ENCODE peak calls at places on chromosome 4, in four cellular contexts. V, D, Y and G are unnamed samples.

GRCh38 chr4:16269742-16270522 is 43.7 kb upstream of the TAPT1 start:
- DNase-seq in V (no peak), D (no peak), Y (no peak), G (no peak)

GRCh38 chr4:113397114-113397701 is 347.8 kb downstream of the ANK2 start:
- DNase-seq in V (no peak), D (no peak), Y (no peak), G (no peak)

GRCh38 chr4:103118171-103118570 is 18.5 kb upstream of the BDH2 start:
- DNase-seq in V (no peak), D (no peak), Y (no peak), G (no peak)

GRCh38 chr4:176277162-176277904 is 8.3 kb upstream of the ASB5 start:
- DNase-seq in V (no peak), D (peak; percentile 10), Y (peak; percentile 51), G (no peak)

GRCh38 chr4:16136321-16136720 is 52.5 kb upstream of the PROM1 start:
- DNase-seq in V (no peak), D (no peak), Y (no peak), G (no peak)

GRCh38 chr4:119227690-119228089 is 15.2 kb downstream of the USP53 start:
- DNase-seq in V (no peak), D (no peak), Y (no peak), G (no peak)

GRCh38 chr4:12036450-12036849 is 607.8 kb upstream of the HS3ST1 start:
- DNase-seq in V (no peak), D (no peak), Y (no peak), G (no peak)

GRCh38 chr4:168667397-168667796 is 170.5 kb downstream of the PALLD start:
- DNase-seq in V (no peak), D (no peak), Y (no peak), G (no peak)

GRCh38 chr4:67918428-67918827 is 34.6 kb upstream of the TMPRSS11D start:
- DNase-seq in V (no peak), D (no peak), Y (no peak), G (no peak)

GRCh38 chr4:143773998-143774898 is 73.8 kb upstream of the FREM3 start:
- DNase-seq in V (no peak), D (peak; percentile 51), Y (peak; percentile 46), G (no peak)

GRCh38 chr4:111066887-111067286 is 444.0 kb upstream of the PITX2 start:
- DNase-seq in V (no peak), D (no peak), Y (no peak), G (no peak)

GRCh38 chr4:40570348-40571077 is 59.2 kb downstream of the RBM47 start:
- DNase-seq in V (no peak), D (no peak), Y (no peak), G (no peak)

GRCh38 chr4:82851902-82852750 is 38.8 kb downstream of the SEC31A start:
- DNase-seq in V (no peak), D (peak; percentile 49), Y (no peak), G (no peak)

GRCh38 chr4:85836588-85836987 is 361.6 kb downstream of the ARHGAP24 start:
- DNase-seq in V (no peak), D (no peak), Y (no peak), G (no peak)

GRCh38 chr4:85591361-85592098 is 116.6 kb downstream of the ARHGAP24 start:
- DNase-seq in V (no peak), D (no peak), Y (no peak), G (no peak)

GRCh38 chr4:187668683-187669082 is 326.9 kb upstream of the ZFP42 start:
- DNase-seq in V (no peak), D (no peak), Y (no peak), G (no peak)